ENCODE peak calls at places on chromosomes 5 and 9, in four cellular contexts. Q is GM20000, O is left lobe of liver, C is neural crest cell. G is an unnamed sample.

GRCh38 chr9:14092344-14092743 is 221.6 kb downstream of the NFIB start:
- DNase-seq in Q (no peak), O (no peak), C (no peak), G (no peak)

GRCh38 chr5:131999991-132000490 is 11.4 kb downstream of the ACSL6 start:
- DNase-seq in Q (no peak), O (no peak), C (no peak), G (no peak)

GRCh38 chr5:122429545-122430327 is 117.7 kb downstream of the SNCAIP start:
- DNase-seq in Q (no peak), O (no peak), C (no peak), G (peak; percentile 57)

GRCh38 chr9:15306757-15307522 is at the start of gene TTC39B:
- DNase-seq in Q (peak; percentile 92), O (peak; percentile 96), C (peak; percentile 90), G (peak; percentile 97)

GRCh38 chr5:107669543-107670027 is 1.2 kb downstream of the EFNA5 start:
- DNase-seq in Q (no peak), O (no peak), C (peak; percentile 26), G (peak; percentile 55)

GRCh38 chr5:10401499-10401898 is 40.2 kb upstream of the ROPN1L start:
- DNase-seq in Q (no peak), O (no peak), C (no peak), G (no peak)

GRCh38 chr5:431001-431710 is 11.8 kb upstream of the EXOC3 start:
- DNase-seq in Q (peak; percentile 89), O (no peak), C (peak; percentile 69), G (peak; percentile 82)

GRCh38 chr9:107848598-107848997 is 359.0 kb upstream of the KLF4 start:
- DNase-seq in Q (no peak), O (no peak), C (no peak), G (no peak)

GRCh38 chr5:157431544-157432200 is 28.3 kb upstream of the NIPAL4 start:
- DNase-seq in Q (peak; percentile 69), O (no peak), C (no peak), G (no peak)